ENCODE peak calls at places on chromosome 19, in six cellular contexts. One of them, this sample, is unnamed.

GRCh38 chr19:4347521-4347920 is 4.2 kb downstream of the MPND start:
- DNase-seq in suprapubic skin: no peak
- DNase-seq in cardiac fibroblast: no peak
- DNase-seq in sciatic nerve: no peak
- DNase-seq in endodermal cell: no peak
- DNase-seq in AG09319: no peak
- DNase-seq in this sample: no peak

GRCh38 chr19:24054044-24054935 is 32.7 kb upstream of the ZNF254 start:
- DNase-seq in suprapubic skin: no peak
- DNase-seq in cardiac fibroblast: peak
- DNase-seq in sciatic nerve: no peak
- DNase-seq in endodermal cell: no peak
- DNase-seq in AG09319: peak
- DNase-seq in this sample: no peak

GRCh38 chr19:3061214-3062161 is 807 bp downstream of the TLE5 start:
- DNase-seq in suprapubic skin: no peak
- DNase-seq in cardiac fibroblast: peak
- DNase-seq in sciatic nerve: peak
- DNase-seq in endodermal cell: no peak
- DNase-seq in AG09319: no peak
- DNase-seq in this sample: no peak

GRCh38 chr19:48477696-48478338 is 8.6 kb downstream of the CYTH2 start:
- DNase-seq in suprapubic skin: no peak
- DNase-seq in cardiac fibroblast: no peak
- DNase-seq in sciatic nerve: no peak
- DNase-seq in endodermal cell: no peak
- DNase-seq in AG09319: no peak
- DNase-seq in this sample: no peak

GRCh38 chr19:32041681-32042292 is 303.6 kb upstream of the ZNF507 start:
- DNase-seq in suprapubic skin: no peak
- DNase-seq in cardiac fibroblast: peak
- DNase-seq in sciatic nerve: peak
- DNase-seq in endodermal cell: peak
- DNase-seq in AG09319: no peak
- DNase-seq in this sample: peak

GRCh38 chr19:18708452-18709231 is 25.2 kb downstream of the CRTC1 start:
- DNase-seq in suprapubic skin: no peak
- DNase-seq in cardiac fibroblast: no peak
- DNase-seq in sciatic nerve: no peak
- DNase-seq in endodermal cell: no peak
- DNase-seq in AG09319: no peak
- DNase-seq in this sample: no peak

GRCh38 chr19:43692882-43693281 is 22.9 kb upstream of the PLAUR start:
- DNase-seq in suprapubic skin: no peak
- DNase-seq in cardiac fibroblast: no peak
- DNase-seq in sciatic nerve: no peak
- DNase-seq in endodermal cell: no peak
- DNase-seq in AG09319: no peak
- DNase-seq in this sample: no peak

GRCh38 chr19:31963741-31964140 is 381.7 kb upstream of the ZNF507 start:
- DNase-seq in suprapubic skin: no peak
- DNase-seq in cardiac fibroblast: no peak
- DNase-seq in sciatic nerve: no peak
- DNase-seq in endodermal cell: no peak
- DNase-seq in AG09319: no peak
- DNase-seq in this sample: no peak

GRCh38 chr19:47507031-47507430 is 7.8 kb downstream of the NAPA start:
- DNase-seq in suprapubic skin: no peak
- DNase-seq in cardiac fibroblast: no peak
- DNase-seq in sciatic nerve: no peak
- DNase-seq in endodermal cell: no peak
- DNase-seq in AG09319: no peak
- DNase-seq in this sample: no peak

GRCh38 chr19:14480695-14481069 is 5.5 kb upstream of the PTGER1 start:
- DNase-seq in suprapubic skin: no peak
- DNase-seq in cardiac fibroblast: no peak
- DNase-seq in sciatic nerve: no peak
- DNase-seq in endodermal cell: no peak
- DNase-seq in AG09319: no peak
- DNase-seq in this sample: no peak

GRCh38 chr19:30479657-30480056 is 107.5 kb downstream of the ZNF536 start:
- DNase-seq in suprapubic skin: no peak
- DNase-seq in cardiac fibroblast: no peak
- DNase-seq in sciatic nerve: no peak
- DNase-seq in endodermal cell: no peak
- DNase-seq in AG09319: no peak
- DNase-seq in this sample: no peak

GRCh38 chr19:37361994-37362393 is 8.9 kb upstream of the ZNF527 start:
- DNase-seq in suprapubic skin: no peak
- DNase-seq in cardiac fibroblast: peak
- DNase-seq in sciatic nerve: no peak
- DNase-seq in endodermal cell: no peak
- DNase-seq in AG09319: no peak
- DNase-seq in this sample: no peak

GRCh38 chr19:8158411-8159074 is 9.2 kb upstream of the FBN3 start:
- DNase-seq in suprapubic skin: no peak
- DNase-seq in cardiac fibroblast: peak
- DNase-seq in sciatic nerve: no peak
- DNase-seq in endodermal cell: peak
- DNase-seq in AG09319: peak
- DNase-seq in this sample: peak

GRCh38 chr19:55097864-55098715 is 19.3 kb downstream of the PPP1R12C start:
- DNase-seq in suprapubic skin: no peak
- DNase-seq in cardiac fibroblast: no peak
- DNase-seq in sciatic nerve: no peak
- DNase-seq in endodermal cell: no peak
- DNase-seq in AG09319: no peak
- DNase-seq in this sample: no peak

GRCh38 chr19:7213628-7214328 is 80.4 kb downstream of the INSR start:
- DNase-seq in suprapubic skin: no peak
- DNase-seq in cardiac fibroblast: no peak
- DNase-seq in sciatic nerve: no peak
- DNase-seq in endodermal cell: peak
- DNase-seq in AG09319: no peak
- DNase-seq in this sample: no peak

GRCh38 chr19:29060833-29061364 is 152.1 kb downstream of the UQCRFS1 start:
- DNase-seq in suprapubic skin: no peak
- DNase-seq in cardiac fibroblast: no peak
- DNase-seq in sciatic nerve: no peak
- DNase-seq in endodermal cell: peak
- DNase-seq in AG09319: no peak
- DNase-seq in this sample: no peak

GRCh38 chr19:18417250-18418033 is 1.8 kb upstream of the SSBP4 start:
- DNase-seq in suprapubic skin: peak
- DNase-seq in cardiac fibroblast: peak
- DNase-seq in sciatic nerve: peak
- DNase-seq in endodermal cell: peak
- DNase-seq in AG09319: no peak
- DNase-seq in this sample: peak

GRCh38 chr19:4439243-4439642 is 18.4 kb downstream of the UBXN6 start:
- DNase-seq in suprapubic skin: no peak
- DNase-seq in cardiac fibroblast: no peak
- DNase-seq in sciatic nerve: no peak
- DNase-seq in endodermal cell: no peak
- DNase-seq in AG09319: no peak
- DNase-seq in this sample: no peak

GRCh38 chr19:18093439-18094161 is 4.0 kb upstream of the MAST3 start:
- DNase-seq in suprapubic skin: no peak
- DNase-seq in cardiac fibroblast: peak
- DNase-seq in sciatic nerve: no peak
- DNase-seq in endodermal cell: peak
- DNase-seq in AG09319: no peak
- DNase-seq in this sample: peak

GRCh38 chr19:12796146-12797071 is 5.1 kb downstream of the JUNB start:
- DNase-seq in suprapubic skin: no peak
- DNase-seq in cardiac fibroblast: peak
- DNase-seq in sciatic nerve: peak
- DNase-seq in endodermal cell: peak
- DNase-seq in AG09319: peak
- DNase-seq in this sample: peak

GRCh38 chr19:15321739-15322138 is 10.6 kb downstream of the BRD4 start:
- DNase-seq in suprapubic skin: no peak
- DNase-seq in cardiac fibroblast: no peak
- DNase-seq in sciatic nerve: no peak
- DNase-seq in endodermal cell: no peak
- DNase-seq in AG09319: no peak
- DNase-seq in this sample: no peak

GRCh38 chr19:14059093-14059480 is 2.8 kb downstream of the PALM3 start:
- DNase-seq in suprapubic skin: no peak
- DNase-seq in cardiac fibroblast: no peak
- DNase-seq in sciatic nerve: peak
- DNase-seq in endodermal cell: peak
- DNase-seq in AG09319: no peak
- DNase-seq in this sample: peak

GRCh38 chr19:6318772-6319171 is 14.6 kb downstream of the ACER1 start:
- DNase-seq in suprapubic skin: no peak
- DNase-seq in cardiac fibroblast: peak
- DNase-seq in sciatic nerve: no peak
- DNase-seq in endodermal cell: no peak
- DNase-seq in AG09319: no peak
- DNase-seq in this sample: no peak

GRCh38 chr19:2798733-2799132 is 13.4 kb downstream of the THOP1 start:
- DNase-seq in suprapubic skin: no peak
- DNase-seq in cardiac fibroblast: no peak
- DNase-seq in sciatic nerve: no peak
- DNase-seq in endodermal cell: no peak
- DNase-seq in AG09319: no peak
- DNase-seq in this sample: no peak

GRCh38 chr19:47848871-47849473 is 10.1 kb upstream of the TPRX2 start:
- DNase-seq in suprapubic skin: no peak
- DNase-seq in cardiac fibroblast: peak
- DNase-seq in sciatic nerve: no peak
- DNase-seq in endodermal cell: peak
- DNase-seq in AG09319: no peak
- DNase-seq in this sample: peak

GRCh38 chr19:1699998-1700732 is 47.8 kb upstream of the TCF3 start:
- DNase-seq in suprapubic skin: no peak
- DNase-seq in cardiac fibroblast: no peak
- DNase-seq in sciatic nerve: no peak
- DNase-seq in endodermal cell: no peak
- DNase-seq in AG09319: no peak
- DNase-seq in this sample: no peak

GRCh38 chr19:49809155-49809986 is 3.7 kb downstream of the FUZ start:
- DNase-seq in suprapubic skin: peak
- DNase-seq in cardiac fibroblast: no peak
- DNase-seq in sciatic nerve: no peak
- DNase-seq in endodermal cell: peak
- DNase-seq in AG09319: no peak
- DNase-seq in this sample: peak

GRCh38 chr19:29303707-29304090 is 90.7 kb upstream of the UQCRFS1 start:
- DNase-seq in suprapubic skin: peak
- DNase-seq in cardiac fibroblast: no peak
- DNase-seq in sciatic nerve: no peak
- DNase-seq in endodermal cell: no peak
- DNase-seq in AG09319: no peak
- DNase-seq in this sample: no peak

GRCh38 chr19:6738726-6739389 is 622 bp upstream of the TRIP10 start:
- DNase-seq in suprapubic skin: no peak
- DNase-seq in cardiac fibroblast: peak
- DNase-seq in sciatic nerve: peak
- DNase-seq in endodermal cell: peak
- DNase-seq in AG09319: no peak
- DNase-seq in this sample: no peak

GRCh38 chr19:6732803-6733337 is 4.5 kb downstream of the GPR108 start:
- DNase-seq in suprapubic skin: no peak
- DNase-seq in cardiac fibroblast: no peak
- DNase-seq in sciatic nerve: no peak
- DNase-seq in endodermal cell: no peak
- DNase-seq in AG09319: no peak
- DNase-seq in this sample: no peak

GRCh38 chr19:33558846-33559245 is 37.3 kb upstream of the PEPD start:
- DNase-seq in suprapubic skin: no peak
- DNase-seq in cardiac fibroblast: no peak
- DNase-seq in sciatic nerve: peak
- DNase-seq in endodermal cell: no peak
- DNase-seq in AG09319: no peak
- DNase-seq in this sample: no peak

GRCh38 chr19:6744381-6745288 is 5.2 kb downstream of the TRIP10 start:
- DNase-seq in suprapubic skin: peak
- DNase-seq in cardiac fibroblast: peak
- DNase-seq in sciatic nerve: peak
- DNase-seq in endodermal cell: no peak
- DNase-seq in AG09319: peak
- DNase-seq in this sample: no peak

GRCh38 chr19:40716031-40716654 is 543 bp downstream of the COQ8B start:
- DNase-seq in suprapubic skin: no peak
- DNase-seq in cardiac fibroblast: peak
- DNase-seq in sciatic nerve: no peak
- DNase-seq in endodermal cell: peak
- DNase-seq in AG09319: no peak
- DNase-seq in this sample: peak

GRCh38 chr19:15841875-15842569 is 26.6 kb upstream of the OR10H1 start:
- DNase-seq in suprapubic skin: no peak
- DNase-seq in cardiac fibroblast: no peak
- DNase-seq in sciatic nerve: no peak
- DNase-seq in endodermal cell: no peak
- DNase-seq in AG09319: no peak
- DNase-seq in this sample: no peak

GRCh38 chr19:53644061-53644816 is 12.4 kb downstream of the DPRX start:
- DNase-seq in suprapubic skin: no peak
- DNase-seq in cardiac fibroblast: no peak
- DNase-seq in sciatic nerve: no peak
- DNase-seq in endodermal cell: peak
- DNase-seq in AG09319: no peak
- DNase-seq in this sample: peak

GRCh38 chr19:56476671-56477428 is at the start of gene ZNF667:
- DNase-seq in suprapubic skin: no peak
- DNase-seq in cardiac fibroblast: peak
- DNase-seq in sciatic nerve: peak
- DNase-seq in endodermal cell: no peak
- DNase-seq in AG09319: no peak
- DNase-seq in this sample: no peak

This sample was measured in H9.